ENCODE peak calls at places on chromosomes 3 and 15, in seven cellular contexts. U is tibial nerve, S is stomach, D is transverse colon, E is A549, A is ovary, Y is HepG2. Z is an unnamed sample.

GRCh38 chr3:188749010-188749617 is 422.7 kb upstream of the TPRG1 start:
- DNase-seq in U (no peak), S (no peak), D (peak; percentile 30), E (peak; percentile 18), A (no peak), Y (no peak), Z (no peak)

GRCh38 chr3:52526151-52526561 is 7.5 kb downstream of the NT5DC2 start:
- DNase-seq in U (no peak), S (no peak), D (no peak), E (no peak), A (peak; percentile 36), Y (no peak), Z (peak; percentile 48)

GRCh38 chr15:62047278-62047847 is 12.9 kb downstream of the VPS13C start:
- DNase-seq in U (no peak), S (no peak), D (no peak), E (no peak), A (no peak), Y (no peak), Z (no peak)

GRCh38 chr3:10007126-10007782 is 19.0 kb upstream of the FANCD2 start:
- DNase-seq in U (no peak), S (no peak), D (no peak), E (no peak), A (no peak), Y (no peak), Z (no peak)

GRCh38 chr3:69972672-69973071 is 26.9 kb upstream of the SAMMSON start:
- DNase-seq in U (no peak), S (no peak), D (no peak), E (no peak), A (no peak), Y (no peak), Z (no peak)

GRCh38 chr15:74383695-74384565 is 16.5 kb upstream of the CYP11A1 start:
- DNase-seq in U (no peak), S (peak; percentile 44), D (no peak), E (peak; percentile 33), A (no peak), Y (no peak), Z (no peak)

GRCh38 chr3:50193286-50193685 is 1.9 kb downstream of the GNAT1 start:
- DNase-seq in U (no peak), S (no peak), D (no peak), E (no peak), A (no peak), Y (no peak), Z (no peak)

GRCh38 chr15:74786659-74787165 is 4.8 kb downstream of the CSK start:
- DNase-seq in U (no peak), S (no peak), D (no peak), E (no peak), A (no peak), Y (no peak), Z (peak; percentile 65)

GRCh38 chr3:33658971-33659848 is 58.8 kb downstream of the CLASP2 start:
- DNase-seq in U (peak; percentile 47), S (peak; percentile 62), D (peak; percentile 65), E (peak; percentile 71), A (peak; percentile 68), Y (peak; percentile 64), Z (peak; percentile 74)

GRCh38 chr3:175836622-175837021 is 977.5 kb downstream of the NAALADL2 start:
- DNase-seq in U (no peak), S (no peak), D (no peak), E (no peak), A (no peak), Y (no peak), Z (no peak)

GRCh38 chr3:8574670-8575322 is 69.8 kb downstream of the SSUH2 start:
- DNase-seq in U (no peak), S (no peak), D (no peak), E (no peak), A (no peak), Y (no peak), Z (no peak)

GRCh38 chr15:82999905-83000671 is 11.4 kb downstream of the C15orf40 start:
- DNase-seq in U (no peak), S (no peak), D (no peak), E (peak; percentile 69), A (no peak), Y (peak; percentile 28), Z (no peak)

GRCh38 chr3:87805670-87806069 is 253.1 kb downstream of the CGGBP1 start:
- DNase-seq in U (no peak), S (no peak), D (no peak), E (no peak), A (no peak), Y (no peak), Z (no peak)

GRCh38 chr3:188272481-188273372 is 118.8 kb downstream of the LPP start:
- DNase-seq in U (no peak), S (no peak), D (no peak), E (peak; percentile 63), A (no peak), Y (peak; percentile 34), Z (no peak)

GRCh38 chr3:157530637-157531300 is 27.6 kb upstream of the VEPH1 start:
- DNase-seq in U (no peak), S (no peak), D (no peak), E (no peak), A (no peak), Y (no peak), Z (no peak)

GRCh38 chr3:126018545-126018944 is 49.6 kb downstream of the ROPN1B start:
- DNase-seq in U (no peak), S (no peak), D (no peak), E (no peak), A (no peak), Y (no peak), Z (no peak)

GRCh38 chr3:73389104-73389809 is 235.5 kb downstream of the PDZRN3 start:
- DNase-seq in U (no peak), S (no peak), D (no peak), E (no peak), A (no peak), Y (no peak), Z (no peak)

GRCh38 chr3:127789051-127789450 is 33.3 kb downstream of the MGLL start:
- DNase-seq in U (no peak), S (no peak), D (no peak), E (no peak), A (no peak), Y (no peak), Z (peak; percentile 9)

GRCh38 chr3:127787071-127787490 is 35.2 kb downstream of the MGLL start:
- DNase-seq in U (peak; percentile 11), S (no peak), D (peak; percentile 38), E (no peak), A (no peak), Y (no peak), Z (no peak)

GRCh38 chr3:127787556-127787955 is 34.8 kb downstream of the MGLL start:
- DNase-seq in U (no peak), S (no peak), D (no peak), E (no peak), A (no peak), Y (no peak), Z (no peak)

GRCh38 chr3:127788436-127788835 is 33.9 kb downstream of the MGLL start:
- DNase-seq in U (no peak), S (no peak), D (no peak), E (no peak), A (no peak), Y (no peak), Z (no peak)

DNA sequence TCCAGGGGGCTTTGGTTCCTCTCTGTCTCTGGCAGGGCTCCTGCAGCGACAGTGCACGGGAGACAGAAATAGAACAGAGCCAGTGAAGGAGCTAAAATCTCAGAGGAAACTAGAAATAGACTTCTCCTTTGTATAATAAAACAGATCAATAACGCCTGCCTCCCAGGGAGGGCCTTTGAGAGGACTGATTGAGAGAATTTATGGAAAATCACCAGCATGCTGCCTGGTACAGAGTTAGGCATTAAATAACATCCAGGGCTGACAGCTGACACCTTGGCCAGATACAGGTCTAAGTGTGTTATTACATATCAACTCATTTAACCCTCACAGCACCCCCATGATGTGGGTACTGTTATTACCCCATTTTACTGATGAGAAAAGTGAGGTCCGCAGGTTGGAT is 34.3 kb downstream of the MGLL start:
- DNase-seq in U (no peak), S (no peak), D (no peak), E (no peak), A (no peak), Y (no peak), Z (no peak)
- H3K27ac ChIP-seq in U (peak overlapping the region; percentile 69), S (no peak overlapping the region), D (peak overlapping the region; percentile 87), E (no peak overlapping the region), A (no peak overlapping the region), Y (no peak overlapping the region), Z (peak overlapping the region; percentile 69)

GRCh38 chr15:99135194-99135593 is 30.3 kb downstream of the SYNM start:
- DNase-seq in U (no peak), S (no peak), D (no peak), E (no peak), A (no peak), Y (peak; percentile 61), Z (no peak)

GRCh38 chr15:99138491-99138982 is 33.7 kb downstream of the SYNM start:
- DNase-seq in U (no peak), S (no peak), D (no peak), E (no peak), A (no peak), Y (no peak), Z (no peak)

GRCh38 chr15:99139276-99139675 is 34.4 kb downstream of the SYNM start:
- DNase-seq in U (no peak), S (no peak), D (no peak), E (no peak), A (no peak), Y (no peak), Z (no peak)

GRCh38 chr15:99137877-99138276 is 33.0 kb downstream of the SYNM start:
- DNase-seq in U (no peak), S (no peak), D (no peak), E (no peak), A (no peak), Y (no peak), Z (no peak)

DNA sequence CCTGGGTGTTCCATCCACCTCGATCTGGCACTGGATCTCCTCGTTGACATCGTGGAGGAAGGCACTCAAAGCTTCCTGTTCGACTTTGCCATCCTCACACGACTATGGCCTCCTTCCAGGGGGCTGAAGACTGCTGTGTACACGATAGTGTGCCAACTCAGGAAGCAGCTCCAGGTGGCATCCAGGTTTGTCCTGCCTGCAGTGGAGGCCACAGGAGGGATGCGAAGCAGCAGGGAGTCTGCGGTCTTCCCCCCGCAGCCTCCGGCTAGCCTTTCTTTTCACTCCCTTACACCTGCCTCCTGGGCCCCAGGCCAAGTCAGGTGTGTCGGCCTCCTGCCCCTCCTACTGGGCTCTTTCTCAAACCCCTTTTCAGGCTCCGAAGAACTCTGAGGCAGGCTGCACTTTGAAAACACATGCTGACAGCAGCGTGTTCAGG is 32.2 kb downstream of the SYNM start:
- DNase-seq in U (no peak), S (no peak), D (no peak), E (no peak), A (no peak), Y (no peak), Z (no peak)
- TF ChIP-seq EP300 in U (no peak), S (no peak), D (no peak), E (no peak), A (no peak), Y (no peak), Z (no peak)

DNA sequence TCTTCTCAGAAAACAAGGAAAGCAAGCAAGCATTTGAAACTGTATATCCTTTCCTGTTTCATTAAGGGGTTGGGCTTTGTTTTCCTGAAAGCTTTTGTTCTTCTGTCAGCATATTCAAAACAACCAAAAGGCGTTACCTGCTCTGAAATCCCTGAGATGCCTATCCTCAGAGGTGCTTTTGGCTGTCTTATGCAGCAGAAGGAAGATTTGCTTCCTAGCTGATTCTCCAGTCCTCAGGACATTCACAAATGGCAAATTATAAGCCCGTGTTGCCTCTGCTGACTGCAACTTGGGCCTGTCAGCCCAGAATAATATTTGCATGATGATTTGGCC is 171.9 kb upstream of the WNT5A start:
- DNase-seq in U (no peak), S (no peak), D (no peak), E (no peak), A (no peak), Y (no peak), Z (no peak)
- H3K4me3 ChIP-seq in U (no peak overlapping the region), S (no peak overlapping the region), D (no peak overlapping the region), E (no peak overlapping the region), A (no peak overlapping the region), Y (no peak overlapping the region), Z (no peak overlapping the region)

GRCh38 chr3:66405701-66406091 is 95.1 kb downstream of the LRIG1 start:
- DNase-seq in U (no peak), S (no peak), D (peak; percentile 29), E (no peak), A (no peak), Y (no peak), Z (no peak)
- H3K27ac ChIP-seq in U (peak overlapping the region; percentile 58), S (no peak overlapping the region), D (peak overlapping the region; percentile 87), E (no peak overlapping the region), A (no peak overlapping the region), Y (no peak overlapping the region), Z (no peak overlapping the region)

Z was measured in upper lobe of left lung.